ENCODE peak calls at places on chromosomes 3 and 15, in seven cellular contexts. R is HepG2, A is SK-N-SH, Y is H1, H is HCT116, B is K562, G is GM12878. D is an unnamed sample.

GRCh38 chr15:82540984-82541431 is 751 bp upstream of the RPS17 start:
- DNase-seq in Y (no peak), G (no peak), A (peak; percentile 62), H (no peak), B (peak; percentile 44), R (no peak), D (no peak)

GRCh38 chr15:98884894-98885293 is 122.7 kb downstream of the PGPEP1L start:
- DNase-seq in H (no peak), G (no peak), B (no peak), R (no peak), Y (no peak), A (no peak), D (no peak)

GRCh38 chr3:170992854-170993253 is 33.7 kb downstream of the SLC2A2 start:
- DNase-seq in B (no peak), H (no peak), Y (no peak), G (no peak), A (no peak), R (no peak), D (no peak)

GRCh38 chr3:141070727-141071357 is 19.7 kb downstream of the SPSB4 start:
- DNase-seq in G (no peak), Y (peak; percentile 77), A (peak; percentile 63), H (no peak), R (no peak), B (no peak), D (no peak)

GRCh38 chr3:32154180-32154579 is 47.8 kb downstream of the GPD1L start:
- DNase-seq in R (peak; percentile 18), G (no peak), H (no peak), Y (no peak), A (no peak), B (peak; percentile 18), D (no peak)

GRCh38 chr3:120841264-120841663 is 66.7 kb upstream of the STXBP5L start:
- DNase-seq in G (no peak), R (no peak), Y (no peak), B (no peak), H (no peak), A (no peak), D (no peak)

GRCh38 chr3:44509393-44509921 is 32.0 kb upstream of the ZNF445 start:
- DNase-seq in G (no peak), Y (no peak), A (peak; percentile 30), B (peak; percentile 66), R (no peak), H (no peak), D (no peak)

GRCh38 chr3:151307131-151307530 is 9.5 kb downstream of the GPR87 start:
- DNase-seq in G (no peak), H (no peak), B (no peak), A (no peak), Y (no peak), R (no peak), D (no peak)

GRCh38 chr15:89998141-89998661 is 2.9 kb upstream of the ZNF710 start:
- DNase-seq in B (peak; percentile 49), Y (no peak), H (peak; percentile 69), R (peak; percentile 69), G (no peak), A (no peak), D (no peak)

GRCh38 chr3:189229421-189229820 is 57.6 kb downstream of the TPRG1 start:
- DNase-seq in R (no peak), Y (no peak), H (no peak), B (no peak), G (no peak), A (no peak), D (no peak)

GRCh38 chr15:75065467-75065850 is 42.1 kb downstream of the PPCDC start:
- DNase-seq in G (no peak), Y (no peak), A (no peak), H (no peak), R (peak; percentile 85), B (no peak), D (no peak)

GRCh38 chr3:165696496-165696895 is 140.7 kb downstream of the BCHE start:
- DNase-seq in Y (no peak), A (no peak), H (no peak), G (no peak), B (no peak), R (no peak), D (no peak)

GRCh38 chr3:188407158-188407880 is 253.4 kb downstream of the LPP start:
- DNase-seq in G (no peak), A (no peak), B (no peak), H (no peak), Y (no peak), R (no peak), D (no peak)

GRCh38 chr3:196055683-196056270 is 26.1 kb downstream of the TFRC start:
- DNase-seq in R (peak; percentile 89), H (no peak), G (no peak), B (peak; percentile 69), Y (no peak), A (no peak), D (no peak)

GRCh38 chr15:25711164-25711563 is 152.0 kb downstream of the ATP10A start:
- DNase-seq in B (no peak), R (no peak), G (no peak), Y (no peak), H (no peak), A (no peak), D (no peak)

GRCh38 chr15:45166792-45167630 is 20.8 kb downstream of the SHF start:
- DNase-seq in Y (peak; percentile 84), H (peak; percentile 59), B (peak; percentile 92), A (peak; percentile 83), R (peak; percentile 62), G (peak; percentile 51), D (peak; percentile 58)

GRCh38 chr3:12180218-12180617 is 21.5 kb upstream of the TIMP4 start:
- DNase-seq in A (peak; percentile 28), B (no peak), H (peak; percentile 44), Y (no peak), G (no peak), R (no peak), D (no peak)

GRCh38 chr3:185992801-185993467 is 55.1 kb upstream of the TRA2B start:
- DNase-seq in G (no peak), Y (no peak), A (no peak), R (no peak), B (no peak), H (no peak), D (no peak)
- TF ChIP-seq SIN3A in G (no peak), Y (no peak), A (no peak), R (no peak), B (no peak), H (no peak), D (no peak)

GRCh38 chr3:70308760-70309159 is 3.7 kb downstream of the MDFIC2 start:
- DNase-seq in A (peak; percentile 11), Y (peak; percentile 9), G (no peak), B (peak; percentile 1), R (no peak), H (no peak), D (no peak)
- TF ChIP-seq CTCF in A (peak; percentile 33), Y (no peak), G (peak; percentile 30), B (peak; percentile 3), R (no peak), H (no peak), D (no peak)

DNA sequence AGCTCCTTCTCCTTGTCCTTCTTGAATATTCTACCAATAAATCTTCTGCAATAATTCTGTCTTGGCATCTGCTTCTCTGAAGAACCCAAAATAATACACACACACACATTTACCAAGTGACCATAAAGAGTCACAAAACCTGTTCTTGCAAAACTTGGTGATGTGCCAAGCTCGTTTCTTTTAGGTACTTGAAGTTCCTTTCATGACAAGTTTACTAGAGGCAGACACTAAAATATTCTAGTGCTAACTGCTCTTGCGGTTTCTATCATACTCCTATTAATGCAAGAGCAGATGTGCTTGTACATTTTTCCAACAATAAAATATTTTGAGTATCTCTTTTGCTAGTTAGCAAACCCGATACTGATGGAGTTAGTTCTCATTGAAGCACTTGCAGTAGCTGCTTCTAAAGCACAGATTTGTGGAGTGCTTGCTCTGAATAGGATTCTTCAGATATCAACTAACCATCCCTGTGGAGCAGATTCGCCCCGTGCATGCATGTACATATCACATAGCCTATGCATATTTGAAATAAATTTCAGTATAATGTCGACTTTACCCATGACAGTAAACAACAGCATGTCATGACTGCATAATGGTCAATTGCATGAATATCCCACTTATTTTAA is 23.2 kb downstream of the HHLA2 start:
- DNase-seq in Y (no peak), H (no peak), G (no peak), B (no peak), A (no peak), R (no peak), D (no peak)
- TF ChIP-seq SIN3A in Y (no peak), H (no peak), G (no peak), B (no peak), A (no peak), R (no peak), D (no peak)

DNA sequence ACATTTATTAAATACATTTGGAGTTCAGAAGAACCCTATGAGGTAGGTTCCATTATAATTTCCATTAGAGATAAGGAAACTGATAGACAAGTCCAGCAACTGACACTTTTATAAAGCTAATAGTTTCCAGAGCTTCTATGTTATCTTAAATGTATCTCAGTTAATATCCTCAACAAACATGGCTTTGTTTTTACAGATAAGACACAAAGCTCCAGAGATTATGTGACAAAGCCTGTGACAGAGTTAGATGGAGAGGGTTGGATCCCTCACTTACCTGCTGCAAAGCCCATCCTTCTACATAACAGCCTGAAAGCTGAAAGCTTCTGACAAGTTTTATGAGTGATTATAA is 473 bp upstream of the COMMD2 start:
- DNase-seq in H (no peak), R (no peak), G (no peak), Y (no peak), B (no peak), A (peak; percentile 7), D (no peak)
- TF ChIP-seq CTCF in H (no peak), R (no peak), G (no peak), Y (no peak), B (no peak), A (no peak), D (no peak)

GRCh38 chr3:179801831-179802230 is 149.0 kb downstream of the USP13 start:
- DNase-seq in Y (no peak), R (no peak), G (no peak), H (no peak), B (no peak), A (no peak), D (no peak)
- TF ChIP-seq SIN3A in Y (no peak), R (no peak), G (no peak), H (no peak), B (no peak), A (no peak), D (no peak)

GRCh38 chr15:31128919-31129768 is 27.6 kb upstream of the TRPM1 start:
- DNase-seq in A (peak; percentile 78), R (peak; percentile 18), H (no peak), Y (peak; percentile 47), B (peak; percentile 67), G (no peak), D (peak; percentile 41)
- TF ChIP-seq CTCF in A (peak; percentile 98), R (peak; percentile 90), H (peak; percentile 99), Y (peak; percentile 87), B (peak; percentile 86), G (peak; percentile 96), D (peak; percentile 97)

GRCh38 chr3:101567528-101568317 is 6.1 kb downstream of the TRMT10C start:
- DNase-seq in G (no peak), B (no peak), Y (no peak), R (no peak), A (no peak), H (no peak), D (no peak)

GRCh38 chr3:101574388-101575156 is 592 bp downstream of the PCNP start:
- DNase-seq in H (no peak), R (peak; percentile 35), A (no peak), G (peak; percentile 2), B (peak; percentile 57), Y (no peak), D (peak; percentile 18)

GRCh38 chr3:101573449-101574387 is at the start of gene PCNP:
- DNase-seq in A (peak; percentile 92), B (peak; percentile 97), R (peak; percentile 97), Y (peak; percentile 90), H (peak; percentile 99), G (peak; percentile 94), D (peak; percentile 97)

GRCh38 chr3:101571028-101571895 is 2.7 kb upstream of the PCNP start:
- DNase-seq in H (no peak), Y (no peak), A (no peak), G (no peak), R (no peak), B (no peak), D (no peak)
- TF ChIP-seq SIN3A in H (no peak), Y (no peak), A (no peak), G (no peak), R (no peak), B (no peak), D (no peak)